ENCODE peak calls at places on chromosome 15, in five cellular contexts. Z is PC-3, I is lower lobe of right lung, A is hepatocyte, M is kidney. V is an unnamed sample. For H3K36me3, the result is how much of the 10 kb centered on the place peaks cover.

GRCh38 chr15:75904241-75904631 is 558 bp downstream of the FBXO22 start:
- DNase-seq in Z (peak), I (peak), A (peak), M (peak), V (no peak)

GRCh38 chr15:58770519-58770856 is 614 bp upstream of the MINDY2 start:
- DNase-seq in Z (peak), I (no peak), A (peak), M (no peak), V (no peak)

GRCh38 chr15:67839358-67839928 is 402 bp downstream of the RNU6-1 start:
- DNase-seq in Z (peak), I (no peak), A (no peak), M (no peak), V (no peak)

GRCh38 chr15:85749261-85750151 is 45.2 kb downstream of the KLHL25 start:
- DNase-seq in Z (no peak), I (no peak), A (no peak), M (peak), V (no peak)

GRCh38 chr15:63448261-63448660 is 56.1 kb upstream of the USP3 start:
- DNase-seq in Z (no peak), I (no peak), A (no peak), M (no peak), V (no peak)

GRCh38 chr15:68653795-68654194 is 75.0 kb downstream of the CORO2B start:
- DNase-seq in Z (no peak), I (no peak), A (no peak), M (no peak), V (no peak)

GRCh38 chr15:55226127-55226526 is 29.4 kb upstream of the RSL24D1 start:
- DNase-seq in Z (no peak), I (no peak), A (no peak), M (no peak), V (no peak)

GRCh38 chr15:49145651-49146609 is 9.5 kb downstream of the COPS2 start:
- DNase-seq in Z (peak), I (no peak), A (peak), M (no peak), V (no peak)

GRCh38 chr15:99248000-99248727 is 1.2 kb downstream of the TTC23 start:
- DNase-seq in Z (no peak), I (no peak), A (no peak), M (no peak), V (no peak)

GRCh38 chr15:86916671-86917450 is 837.2 kb downstream of the AGBL1 start:
- DNase-seq in Z (no peak), I (no peak), A (no peak), M (no peak), V (no peak)

GRCh38 chr15:68564173-68564572 is 14.6 kb upstream of the CORO2B start:
- DNase-seq in Z (no peak), I (no peak), A (no peak), M (peak), V (no peak)

GRCh38 chr15:79373728-79374127 is 58.4 kb upstream of the MINAR1 start:
- DNase-seq in Z (no peak), I (no peak), A (no peak), M (no peak), V (no peak)

GRCh38 chr15:81097893-81098280 is 36.2 kb upstream of the CFAP161 start:
- DNase-seq in Z (peak), I (no peak), A (no peak), M (no peak), V (no peak)

GRCh38 chr15:31035610-31036009 is 44.2 kb upstream of the MTMR10 start:
- DNase-seq in Z (no peak), I (no peak), A (no peak), M (no peak), V (no peak)

GRCh38 chr15:101448336-101448735 is 41.2 kb downstream of the PCSK6 start:
- DNase-seq in Z (no peak), I (no peak), A (no peak), M (no peak), V (no peak)

GRCh38 chr15:24857094-24857437 is 97.7 kb upstream of the SNRPN start:
- DNase-seq in Z (no peak), I (no peak), A (no peak), M (no peak), V (no peak)

GRCh38 chr15:77276096-77276495 is 143.8 kb downstream of the PEAK1 start:
- DNase-seq in Z (no peak), I (no peak), A (no peak), M (no peak), V (no peak)

GRCh38 chr15:67917037-67917436 is 77.2 kb upstream of the RNU6-1 start:
- DNase-seq in Z (peak), I (no peak), A (peak), M (no peak), V (no peak)

GRCh38 chr15:73480051-73480450 is 37.1 kb downstream of the REC114 start:
- DNase-seq in Z (no peak), I (no peak), A (no peak), M (no peak), V (no peak)

GRCh38 chr15:98649996-98650870 is 1.9 kb downstream of the IGF1R start:
- DNase-seq in Z (peak), I (peak), A (peak), M (peak), V (peak)

GRCh38 chr15:56367156-56367555 is 1.9 kb downstream of the TEX9 start:
- DNase-seq in Z (no peak), I (no peak), A (no peak), M (no peak), V (no peak)

GRCh38 chr15:74172751-74173544 is 562 bp upstream of the ISLR start:
- DNase-seq in Z (no peak), I (peak), A (peak), M (peak), V (no peak)

GRCh38 chr15:53982876-53983275 is 4.6 kb downstream of the UNC13C start:
- DNase-seq in Z (no peak), I (no peak), A (no peak), M (no peak), V (no peak)

GRCh38 chr15:99324082-99324620 is 72.9 kb downstream of the LRRC28 start:
- DNase-seq in Z (peak), I (no peak), A (no peak), M (no peak), V (peak)

GRCh38 chr15:29126208-29126536 is 143.4 kb downstream of the NSMCE3 start:
- DNase-seq in Z (no peak), I (no peak), A (no peak), M (peak), V (no peak)

GRCh38 chr15:74200394-74200793 is 2.2 kb downstream of the STRA6 start:
- DNase-seq in Z (peak), I (no peak), A (peak), M (peak), V (no peak)

GRCh38 chr15:39108021-39108420 is 472.9 kb upstream of the THBS1 start:
- DNase-seq in Z (no peak), I (no peak), A (no peak), M (no peak), V (no peak)

GRCh38 chr15:62068071-62068786 is 1.5 kb downstream of the C2CD4A start:
- DNase-seq in Z (peak), I (peak), A (peak), M (peak), V (peak)
- TF ChIP-seq CTCF in Z (peak), I (peak), A (peak), M (no peak), V (peak)

GRCh38 chr15:60395276-60396011 is 2.3 kb downstream of the ANXA2 start:
- DNase-seq in Z (no peak), I (no peak), A (no peak), M (no peak), V (no peak)
- H3K4me3 ChIP-seq in Z (peak), I (peak), A (peak), M (no peak), V (no peak)

DNA sequence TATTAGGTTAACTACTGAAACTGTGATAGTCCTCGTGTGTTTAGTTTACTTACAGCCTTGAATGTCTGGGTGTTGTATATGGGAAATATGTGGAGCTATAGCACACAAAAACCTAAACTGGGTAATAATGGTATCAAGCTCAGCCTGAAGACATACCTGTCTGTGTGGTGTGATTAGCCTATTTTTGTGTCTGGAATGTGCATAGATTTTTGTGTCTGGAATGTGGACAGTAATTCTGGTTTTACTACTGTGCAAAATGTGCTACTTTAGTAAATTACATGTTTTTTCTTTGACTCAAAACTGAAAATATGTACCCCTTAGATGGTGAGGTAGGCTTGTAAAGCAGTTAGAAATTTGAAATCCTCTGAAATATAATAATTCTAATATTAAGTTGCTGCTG is 43.5 kb downstream of the CHD2 start:
- DNase-seq in Z (no peak), I (no peak), A (no peak), M (no peak), V (no peak)
- H3K36me3 ChIP-seq in Z (half or more), I (half or more), A (under half), M (half or more), V (under half)

DNA sequence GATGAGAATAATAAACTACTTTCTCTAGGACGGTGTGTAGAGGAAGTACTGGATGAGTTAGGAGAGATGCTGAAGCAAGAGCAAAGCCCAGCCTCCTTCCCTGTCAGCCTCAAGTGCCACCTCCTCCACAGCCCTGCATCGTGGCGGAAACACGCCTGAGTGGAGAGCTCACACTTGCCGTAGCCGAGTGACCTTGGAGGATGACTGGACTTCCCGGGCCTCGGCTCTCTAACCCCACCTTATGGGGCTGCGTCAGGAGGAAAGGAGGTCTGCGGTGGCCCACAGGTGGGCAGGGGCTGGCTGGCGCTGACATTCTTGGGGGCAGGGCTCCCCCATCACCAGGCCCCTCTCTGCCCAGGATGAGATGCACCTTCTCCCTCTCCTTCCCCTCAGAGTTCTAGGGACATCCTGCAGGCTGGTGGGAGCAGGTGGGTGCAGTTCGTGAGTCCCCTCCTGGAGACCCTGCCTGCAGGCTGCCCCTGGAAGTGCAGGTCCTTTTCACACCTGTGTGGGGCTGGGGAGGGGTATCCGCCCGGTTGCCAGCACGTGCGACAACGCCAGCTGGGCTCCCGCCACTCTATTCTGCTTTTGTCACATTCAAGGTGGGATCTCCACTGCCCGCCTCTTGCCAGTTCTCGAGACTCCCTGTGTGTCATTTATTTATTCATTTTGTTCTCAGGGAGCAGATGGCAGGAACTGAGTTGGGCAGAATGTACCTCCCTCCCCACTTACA is 175.2 kb downstream of the MEGF11 start:
- DNase-seq in Z (no peak), I (no peak), A (no peak), M (no peak), V (no peak)
- TF ChIP-seq CTCF in Z (no peak), I (no peak), A (no peak), M (no peak), V (no peak)

DNA sequence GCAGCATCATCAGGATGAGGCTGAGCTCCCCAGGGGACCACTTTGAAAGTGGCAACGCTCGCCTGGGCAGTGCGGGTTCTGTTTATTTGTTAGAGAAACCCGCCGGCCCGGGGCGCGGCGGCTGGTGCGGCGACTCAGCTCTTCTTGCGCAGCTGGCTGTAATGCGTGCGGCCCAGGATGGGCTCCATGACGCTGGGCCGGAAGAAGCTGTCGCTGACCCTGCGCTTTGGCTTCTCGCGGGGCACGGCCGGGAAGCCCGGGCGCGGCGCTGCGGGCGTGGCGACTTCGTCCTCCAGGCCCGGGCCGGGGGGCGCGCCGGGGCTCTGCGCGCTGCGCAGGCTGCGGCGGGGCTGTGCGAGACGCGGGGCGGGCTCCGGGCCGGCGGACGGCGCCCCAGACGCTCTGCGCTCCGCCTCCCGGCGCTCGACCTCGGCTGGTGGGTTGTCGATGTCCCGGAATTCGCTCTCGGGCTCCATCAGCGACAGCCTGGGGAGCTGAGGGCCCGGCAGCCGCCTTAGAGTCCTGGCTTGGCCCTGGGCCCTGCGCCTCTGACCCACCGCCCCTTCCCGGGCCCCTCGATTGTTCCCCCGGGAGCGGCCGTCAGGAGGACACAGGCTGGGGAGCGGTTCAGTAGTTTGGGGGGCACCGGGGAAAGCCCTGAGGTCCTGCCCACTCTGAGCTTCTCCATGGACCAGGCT is 10.3 kb upstream of the KIF7 start:
- DNase-seq in Z (peak), I (peak), A (peak), M (peak), V (no peak)
- H3K4me3 ChIP-seq in Z (peak), I (peak), A (no peak), M (peak), V (peak)

GRCh38 chr15:66454143-66454542 is 43.4 kb downstream of the SNAPC5 start:
- DNase-seq in Z (peak), I (no peak), A (no peak), M (no peak), V (no peak)
- H3K36me3 ChIP-seq in Z (under half), I (under half), A (under half), M (under half), V (under half)

GRCh38 chr15:44028349-44028748 is 166.7 kb downstream of the FRMD5 start:
- DNase-seq in Z (no peak), I (no peak), A (no peak), M (no peak), V (no peak)

GRCh38 chr15:44029003-44029402 is 166.1 kb downstream of the FRMD5 start:
- DNase-seq in Z (no peak), I (no peak), A (no peak), M (no peak), V (no peak)

GRCh38 chr15:44023176-44023575 is 171.9 kb downstream of the FRMD5 start:
- DNase-seq in Z (peak), I (no peak), A (no peak), M (no peak), V (no peak)
- TF ChIP-seq CTCF in Z (peak), I (no peak), A (no peak), M (no peak), V (peak)

GRCh38 chr15:40986820-40987219 is 33.5 kb downstream of the CHAC1 start:
- DNase-seq in Z (no peak), I (no peak), A (no peak), M (no peak), V (no peak)
- H3K4me3 ChIP-seq in Z (no peak), I (no peak), A (no peak), M (no peak), V (no peak)

V was measured in GM06990.